ENCODE peak calls at places on chromosomes 16 and 17, in ten cellular contexts. C, P, O, U, K, T, E, F, B and S are unnamed samples.
A peak's percentile ranks its signal among the peaks of the same experiment; 100 is the strongest.

GRCh38 chr17:32936894-32937500 is 9.0 kb downstream of the TMEM98 start:
- DNase-seq in E (peak; percentile 82), B (peak; percentile 36), K (peak; percentile 89), O (peak; percentile 36), P (peak; percentile 70), F (peak; percentile 69), T (peak; percentile 55), C (peak; percentile 77), U (peak; percentile 38), S (peak; percentile 88)

GRCh38 chr17:32658470-32659418 is 172.0 kb downstream of the CDK5R1 start:
- DNase-seq in T (no peak), U (no peak), K (no peak), C (no peak), F (no peak), O (no peak), E (no peak), P (no peak), B (no peak), S (no peak)

GRCh38 chr17:56830726-56831363 is 2.9 kb downstream of the C17orf67 start:
- DNase-seq in T (no peak), F (no peak), U (no peak), O (no peak), K (no peak), B (no peak), C (no peak), E (no peak), P (no peak), S (peak; percentile 5)

GRCh38 chr16:76670125-76670857 is 393.1 kb downstream of the CNTNAP4 start:
- DNase-seq in E (no peak), T (no peak), B (no peak), C (no peak), K (no peak), U (no peak), P (no peak), F (no peak), O (no peak), S (no peak)

GRCh38 chr16:66539628-66540469 is 10.1 kb downstream of the TK2 start:
- DNase-seq in E (no peak), U (no peak), B (no peak), K (no peak), F (no peak), T (no peak), C (no peak), O (peak; percentile 32), P (no peak), S (peak; percentile 66)

GRCh38 chr17:40535924-40536717 is 29.2 kb downstream of the CCR7 start:
- DNase-seq in E (no peak), U (no peak), K (no peak), P (no peak), B (no peak), C (no peak), O (no peak), T (no peak), F (peak; percentile 59), S (no peak)

GRCh38 chr17:1542316-1542715 is 20.3 kb downstream of the PITPNA start:
- DNase-seq in E (no peak), P (no peak), B (no peak), F (no peak), T (no peak), U (no peak), O (no peak), C (no peak), K (no peak), S (peak; percentile 63)

GRCh38 chr16:76428858-76429257 is 151.7 kb downstream of the CNTNAP4 start:
- DNase-seq in F (no peak), E (no peak), C (no peak), U (no peak), T (no peak), P (no peak), O (no peak), K (no peak), B (no peak), S (no peak)

GRCh38 chr17:13510062-13510461 is 91.7 kb downstream of the HS3ST3A1 start:
- DNase-seq in E (no peak), C (no peak), P (peak; percentile 61), F (no peak), K (no peak), U (no peak), B (no peak), T (no peak), O (no peak), S (no peak)

GRCh38 chr17:45160505-45161287 is 979 bp upstream of the HEXIM2 start:
- DNase-seq in E (no peak), U (no peak), B (peak; percentile 30), O (no peak), T (peak; percentile 42), P (peak; percentile 61), K (peak; percentile 85), F (peak; percentile 78), C (peak; percentile 82), S (peak; percentile 88)

GRCh38 chr17:42041619-42042018 is 8.8 kb downstream of the C17orf113 start:
- DNase-seq in T (no peak), F (no peak), E (no peak), U (no peak), B (no peak), O (no peak), C (no peak), K (no peak), P (no peak), S (peak; percentile 78)

GRCh38 chr16:14564881-14565687 is 65.0 kb downstream of the PARN start:
- DNase-seq in O (peak; percentile 22), C (peak; percentile 70), E (no peak), U (no peak), F (no peak), T (no peak), B (no peak), K (no peak), P (peak; percentile 14), S (peak; percentile 90)

GRCh38 chr17:67054011-67054591 is 9.7 kb downstream of the CACNG1 start:
- DNase-seq in E (no peak), U (no peak), O (no peak), K (no peak), B (no peak), C (no peak), T (no peak), P (no peak), F (no peak), S (peak; percentile 67)

GRCh38 chr16:79132745-79133144 is 467.8 kb downstream of the MAF start:
- DNase-seq in E (no peak), T (no peak), U (no peak), P (no peak), B (no peak), C (no peak), K (no peak), O (no peak), F (no peak), S (no peak)

GRCh38 chr16:81694494-81695285 is 84.4 kb upstream of the PLCG2 start:
- DNase-seq in O (no peak), K (no peak), B (no peak), C (no peak), F (no peak), P (no peak), E (no peak), T (no peak), U (no peak), S (peak; percentile 17)
- H3K4me3 ChIP-seq in O (no peak overlapping the region), K (no peak overlapping the region), B (no peak overlapping the region), C (no peak overlapping the region), F (no peak overlapping the region), P (no peak overlapping the region), E (no peak overlapping the region), T (no peak overlapping the region), U (no peak overlapping the region), S (no peak overlapping the region)

GRCh38 chr17:36486204-36487194 is at the start of gene ZNHIT3:
- DNase-seq in F (peak; percentile 91), P (peak; percentile 93), O (peak; percentile 84), U (peak; percentile 91), C (peak; percentile 98), B (peak; percentile 88), E (peak; percentile 85), T (peak; percentile 95), K (peak; percentile 88), S (peak; percentile 99)

GRCh38 chr17:36485027-36485426 is 1.5 kb upstream of the ZNHIT3 start:
- DNase-seq in K (no peak), C (no peak), O (no peak), B (no peak), E (no peak), P (no peak), T (no peak), U (no peak), F (no peak), S (no peak)

GRCh38 chr17:36481829-36482228 is 4.7 kb upstream of the ZNHIT3 start:
- DNase-seq in K (no peak), T (no peak), O (no peak), E (no peak), F (no peak), B (no peak), C (no peak), U (no peak), P (no peak), S (no peak)

GRCh38 chr17:36485805-36486203 is 677 bp upstream of the ZNHIT3 start:
- DNase-seq in E (no peak), B (no peak), C (no peak), P (no peak), K (no peak), F (no peak), U (no peak), T (no peak), O (no peak), S (no peak)

GRCh38 chr17:36482611-36483504 is 3.6 kb upstream of the ZNHIT3 start:
- DNase-seq in P (peak; percentile 71), K (peak; percentile 92), U (peak; percentile 71), F (peak; percentile 88), C (peak; percentile 90), B (peak; percentile 69), O (peak; percentile 29), T (peak; percentile 81), E (peak; percentile 80), S (peak; percentile 98)
- H3K4me3 ChIP-seq in P (peak overlapping the region; percentile 17), K (peak overlapping the region; percentile 34), U (peak overlapping the region; percentile 36), F (peak overlapping the region; percentile 76), C (peak overlapping the region; percentile 71), B (peak overlapping the region; percentile 58), O (peak overlapping the region; percentile 21), T (peak overlapping the region; percentile 50), E (no peak overlapping the region), S (peak overlapping the region; percentile 59)

DNA sequence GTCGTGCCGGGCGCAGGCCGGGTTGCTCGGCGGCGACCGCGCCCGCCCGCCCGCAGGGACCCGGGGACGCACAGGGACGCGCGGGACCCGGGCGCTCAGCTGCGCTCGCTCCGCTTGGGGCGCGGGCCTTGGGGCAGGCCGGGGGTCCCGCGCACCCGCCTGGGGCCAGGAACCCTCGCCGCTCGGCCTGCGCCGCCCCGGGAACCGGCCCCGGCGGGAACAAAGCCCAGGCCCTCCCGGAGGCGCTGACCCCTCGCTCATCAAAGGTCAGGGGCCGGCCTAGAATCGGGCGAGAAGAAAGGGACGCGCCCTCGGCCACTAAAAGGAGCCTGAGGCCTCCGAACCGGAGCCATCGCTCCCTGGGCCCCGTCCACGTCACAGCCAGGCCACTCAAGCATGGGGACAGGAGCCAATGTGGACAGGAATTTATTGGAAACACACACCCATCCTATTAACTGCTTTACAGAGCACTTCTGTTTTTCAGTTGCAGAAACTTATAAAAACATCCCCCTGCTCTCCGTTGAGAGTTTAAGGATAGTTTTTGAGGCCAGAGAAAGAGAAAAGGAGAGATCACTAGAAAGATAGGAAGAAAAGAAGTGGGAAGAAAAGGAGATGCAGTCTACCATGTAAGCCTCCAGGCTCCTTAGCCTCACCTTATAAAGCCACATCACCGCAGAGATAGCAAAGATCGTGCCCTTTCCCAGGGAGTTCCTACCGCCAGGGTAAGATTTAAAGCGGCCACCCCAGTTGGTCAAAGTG is 543 bp upstream of the ZFHX3 start:
- DNase-seq in B (no peak), P (no peak), E (no peak), C (peak; percentile 68), F (peak; percentile 80), U (no peak), T (no peak), K (peak; percentile 64), O (no peak), S (peak; percentile 68)
- H3K4me3 ChIP-seq in B (no peak overlapping the region), P (peak overlapping the region; percentile 53), E (peak overlapping the region; percentile 63), C (peak overlapping the region; percentile 83), F (peak overlapping the region; percentile 84), U (no peak overlapping the region), T (peak overlapping the region; percentile 61), K (peak overlapping the region; percentile 85), O (peak overlapping the region; percentile 49), S (peak overlapping the region; percentile 87)

GRCh38 chr17:81341347-81342061 is 46.4 kb upstream of the SLC38A10 start:
- DNase-seq in C (no peak), T (no peak), U (no peak), B (no peak), E (no peak), F (no peak), O (no peak), K (peak; percentile 62), P (no peak), S (no peak)
- H3K4me3 ChIP-seq in C (peak overlapping the region; percentile 88), T (peak overlapping the region; percentile 69), U (no peak overlapping the region), B (no peak overlapping the region), E (peak overlapping the region; percentile 19), F (peak overlapping the region; percentile 88), O (peak overlapping the region; percentile 96), K (peak overlapping the region; percentile 31), P (peak overlapping the region; percentile 98), S (peak overlapping the region; percentile 42)